ENCODE peak calls at places on chromosome 3, in five cellular contexts. One of them, this sample, is unnamed.

GRCh38 chr3:38374221-38374620 is 27.6 kb downstream of the XYLB start:
- DNase-seq in fibroblast of mammary gland: no peak
- DNase-seq in CD4-positive, alpha-beta T cell: no peak
- DNase-seq in upper lobe of right lung: no peak
- DNase-seq in globus pallidus: no peak
- DNase-seq in this sample: no peak

GRCh38 chr3:144770291-144770690 is 798.7 kb downstream of the DIPK2A start:
- DNase-seq in globus pallidus: no peak
- DNase-seq in CD4-positive, alpha-beta T cell: no peak
- DNase-seq in upper lobe of right lung: no peak
- DNase-seq in fibroblast of mammary gland: no peak
- DNase-seq in this sample: no peak

GRCh38 chr3:12897537-12898289 is 56.3 kb upstream of the RPL32 start:
- DNase-seq in globus pallidus: no peak
- DNase-seq in fibroblast of mammary gland: no peak
- DNase-seq in CD4-positive, alpha-beta T cell: no peak
- DNase-seq in upper lobe of right lung: no peak
- DNase-seq in this sample: no peak

GRCh38 chr3:50274371-50275104 is 4.3 kb upstream of the LSMEM2 start:
- DNase-seq in globus pallidus: no peak
- DNase-seq in fibroblast of mammary gland: peak
- DNase-seq in CD4-positive, alpha-beta T cell: peak
- DNase-seq in upper lobe of right lung: peak
- DNase-seq in this sample: no peak

GRCh38 chr3:185583925-185584324 is 2.2 kb upstream of the SENP2 start:
- DNase-seq in globus pallidus: no peak
- DNase-seq in fibroblast of mammary gland: no peak
- DNase-seq in upper lobe of right lung: no peak
- DNase-seq in CD4-positive, alpha-beta T cell: no peak
- DNase-seq in this sample: no peak

GRCh38 chr3:25468866-25469319 is 40.8 kb downstream of the RARB start:
- DNase-seq in fibroblast of mammary gland: peak
- DNase-seq in globus pallidus: peak
- DNase-seq in CD4-positive, alpha-beta T cell: no peak
- DNase-seq in upper lobe of right lung: no peak
- DNase-seq in this sample: no peak

GRCh38 chr3:45892161-45892560 is 5.8 kb downstream of the CCR9 start:
- DNase-seq in fibroblast of mammary gland: no peak
- DNase-seq in upper lobe of right lung: no peak
- DNase-seq in CD4-positive, alpha-beta T cell: no peak
- DNase-seq in globus pallidus: no peak
- DNase-seq in this sample: no peak

GRCh38 chr3:168544097-168544957 is 448.6 kb upstream of the GOLIM4 start:
- DNase-seq in CD4-positive, alpha-beta T cell: no peak
- DNase-seq in globus pallidus: no peak
- DNase-seq in upper lobe of right lung: no peak
- DNase-seq in fibroblast of mammary gland: peak
- DNase-seq in this sample: no peak

GRCh38 chr3:104750581-104750980 is 616.1 kb upstream of the ALCAM start:
- DNase-seq in upper lobe of right lung: no peak
- DNase-seq in fibroblast of mammary gland: peak
- DNase-seq in CD4-positive, alpha-beta T cell: no peak
- DNase-seq in globus pallidus: no peak
- DNase-seq in this sample: no peak

GRCh38 chr3:150216041-150216811 is 191.9 kb upstream of the TSC22D2 start:
- DNase-seq in fibroblast of mammary gland: peak
- DNase-seq in upper lobe of right lung: no peak
- DNase-seq in CD4-positive, alpha-beta T cell: no peak
- DNase-seq in globus pallidus: peak
- DNase-seq in this sample: no peak

GRCh38 chr3:105813710-105814109 is 55.1 kb downstream of the CBLB start:
- DNase-seq in upper lobe of right lung: no peak
- DNase-seq in CD4-positive, alpha-beta T cell: no peak
- DNase-seq in fibroblast of mammary gland: no peak
- DNase-seq in globus pallidus: no peak
- DNase-seq in this sample: no peak

GRCh38 chr3:45178131-45179023 is 32.2 kb upstream of the CDCP1 start:
- DNase-seq in fibroblast of mammary gland: no peak
- DNase-seq in globus pallidus: no peak
- DNase-seq in CD4-positive, alpha-beta T cell: no peak
- DNase-seq in upper lobe of right lung: no peak
- DNase-seq in this sample: no peak

GRCh38 chr3:43098761-43099160 is 7.1 kb downstream of the POMGNT2 start:
- DNase-seq in fibroblast of mammary gland: no peak
- DNase-seq in globus pallidus: no peak
- DNase-seq in upper lobe of right lung: no peak
- DNase-seq in CD4-positive, alpha-beta T cell: no peak
- DNase-seq in this sample: no peak

GRCh38 chr3:155387571-155387970 is 94.1 kb upstream of the STRIT1 start:
- DNase-seq in fibroblast of mammary gland: peak
- DNase-seq in upper lobe of right lung: no peak
- DNase-seq in CD4-positive, alpha-beta T cell: no peak
- DNase-seq in globus pallidus: no peak
- DNase-seq in this sample: no peak

GRCh38 chr3:136195258-136196063 is 674 bp downstream of the MSL2 start:
- DNase-seq in upper lobe of right lung: peak
- DNase-seq in CD4-positive, alpha-beta T cell: peak
- DNase-seq in fibroblast of mammary gland: peak
- DNase-seq in globus pallidus: peak
- DNase-seq in this sample: peak

GRCh38 chr3:34843479-34843870 is 795.9 kb upstream of the ARPP21 start:
- DNase-seq in globus pallidus: no peak
- DNase-seq in CD4-positive, alpha-beta T cell: no peak
- DNase-seq in fibroblast of mammary gland: peak
- DNase-seq in upper lobe of right lung: no peak
- DNase-seq in this sample: no peak

GRCh38 chr3:176352716-176353334 is 844.5 kb downstream of the TBL1XR1 start:
- DNase-seq in CD4-positive, alpha-beta T cell: no peak
- DNase-seq in fibroblast of mammary gland: peak
- DNase-seq in upper lobe of right lung: no peak
- DNase-seq in globus pallidus: no peak
- DNase-seq in this sample: no peak

GRCh38 chr3:183300996-183301562 is 48.0 kb downstream of the B3GNT5 start:
- DNase-seq in upper lobe of right lung: no peak
- DNase-seq in CD4-positive, alpha-beta T cell: no peak
- DNase-seq in fibroblast of mammary gland: peak
- DNase-seq in globus pallidus: no peak
- DNase-seq in this sample: no peak

GRCh38 chr3:41673643-41674042 is 288.3 kb downstream of the ULK4 start:
- DNase-seq in upper lobe of right lung: no peak
- DNase-seq in fibroblast of mammary gland: no peak
- DNase-seq in CD4-positive, alpha-beta T cell: no peak
- DNase-seq in globus pallidus: no peak
- DNase-seq in this sample: no peak

This sample was measured in RWPE2.